ENCODE peak calls at places on chromosomes 12 and 14, in ten cellular contexts. One of them, this sample, is unnamed.

GRCh38 chr12:62813031-62813829 is 121.7 kb downstream of the PPM1H start:
- DNase-seq in activated gamma-delta T cell treated with Interleukin-2 at 50 U/mL for 16 hours: peak
- DNase-seq in stimulated activated CD8-positive, alpha-beta memory T cell treated with anti-CD3 and anti-CD28 coated beads, Interleukin-7, amount 100 ng/mL, for 24 hours: peak
- DNase-seq in neural crest cell: peak
- DNase-seq in foreskin melanocyte: peak
- DNase-seq in GM03348: peak
- DNase-seq in T-cell: no peak
- DNase-seq in Caki2: no peak
- DNase-seq in NCI-H524: peak
- DNase-seq in NCI-H1105: no peak
- DNase-seq in this sample: peak

GRCh38 chr14:61103541-61104339 is 122.7 kb downstream of the SLC38A6 start:
- DNase-seq in Caki2: peak
- DNase-seq in NCI-H1105: no peak
- DNase-seq in T-cell: no peak
- DNase-seq in neural crest cell: no peak
- DNase-seq in GM03348: peak
- DNase-seq in activated gamma-delta T cell treated with Interleukin-2 at 50 U/mL for 16 hours: no peak
- DNase-seq in NCI-H524: no peak
- DNase-seq in foreskin melanocyte: peak
- DNase-seq in stimulated activated CD8-positive, alpha-beta memory T cell treated with anti-CD3 and anti-CD28 coated beads, Interleukin-7, amount 100 ng/mL, for 24 hours: no peak
- DNase-seq in this sample: peak

GRCh38 chr12:111405856-111406473 is at the start of gene SH2B3:
- DNase-seq in NCI-H1105: peak
- DNase-seq in stimulated activated CD8-positive, alpha-beta memory T cell treated with anti-CD3 and anti-CD28 coated beads, Interleukin-7, amount 100 ng/mL, for 24 hours: peak
- DNase-seq in neural crest cell: no peak
- DNase-seq in foreskin melanocyte: no peak
- DNase-seq in GM03348: no peak
- DNase-seq in activated gamma-delta T cell treated with Interleukin-2 at 50 U/mL for 16 hours: peak
- DNase-seq in T-cell: peak
- DNase-seq in NCI-H524: peak
- DNase-seq in Caki2: no peak
- DNase-seq in this sample: no peak

GRCh38 chr14:78697341-78697740 is 527.2 kb downstream of the NRXN3 start:
- DNase-seq in activated gamma-delta T cell treated with Interleukin-2 at 50 U/mL for 16 hours: no peak
- DNase-seq in GM03348: peak
- DNase-seq in neural crest cell: no peak
- DNase-seq in NCI-H524: peak
- DNase-seq in foreskin melanocyte: peak
- DNase-seq in NCI-H1105: peak
- DNase-seq in Caki2: no peak
- DNase-seq in T-cell: no peak
- DNase-seq in stimulated activated CD8-positive, alpha-beta memory T cell treated with anti-CD3 and anti-CD28 coated beads, Interleukin-7, amount 100 ng/mL, for 24 hours: no peak
- DNase-seq in this sample: peak

GRCh38 chr14:23056956-23057756 is at the start of gene CDH24:
- DNase-seq in neural crest cell: peak
- DNase-seq in Caki2: peak
- DNase-seq in T-cell: peak
- DNase-seq in NCI-H524: no peak
- DNase-seq in NCI-H1105: no peak
- DNase-seq in GM03348: peak
- DNase-seq in foreskin melanocyte: no peak
- DNase-seq in stimulated activated CD8-positive, alpha-beta memory T cell treated with anti-CD3 and anti-CD28 coated beads, Interleukin-7, amount 100 ng/mL, for 24 hours: peak
- DNase-seq in activated gamma-delta T cell treated with Interleukin-2 at 50 U/mL for 16 hours: peak
- DNase-seq in this sample: peak

GRCh38 chr12:26056335-26056734 is 68.5 kb downstream of the BHLHE41 start:
- DNase-seq in NCI-H524: peak
- DNase-seq in Caki2: peak
- DNase-seq in GM03348: no peak
- DNase-seq in T-cell: no peak
- DNase-seq in neural crest cell: no peak
- DNase-seq in NCI-H1105: peak
- DNase-seq in activated gamma-delta T cell treated with Interleukin-2 at 50 U/mL for 16 hours: no peak
- DNase-seq in stimulated activated CD8-positive, alpha-beta memory T cell treated with anti-CD3 and anti-CD28 coated beads, Interleukin-7, amount 100 ng/mL, for 24 hours: no peak
- DNase-seq in foreskin melanocyte: no peak
- DNase-seq in this sample: no peak

GRCh38 chr12:39490500-39491276 is 47.8 kb upstream of the KIF21A start:
- DNase-seq in activated gamma-delta T cell treated with Interleukin-2 at 50 U/mL for 16 hours: no peak
- DNase-seq in NCI-H1105: no peak
- DNase-seq in neural crest cell: no peak
- DNase-seq in GM03348: no peak
- DNase-seq in T-cell: no peak
- DNase-seq in stimulated activated CD8-positive, alpha-beta memory T cell treated with anti-CD3 and anti-CD28 coated beads, Interleukin-7, amount 100 ng/mL, for 24 hours: no peak
- DNase-seq in foreskin melanocyte: peak
- DNase-seq in Caki2: peak
- DNase-seq in NCI-H524: no peak
- DNase-seq in this sample: no peak

GRCh38 chr14:102140027-102140749 is 491 bp downstream of the WDR20 start:
- DNase-seq in NCI-H524: peak
- DNase-seq in stimulated activated CD8-positive, alpha-beta memory T cell treated with anti-CD3 and anti-CD28 coated beads, Interleukin-7, amount 100 ng/mL, for 24 hours: peak
- DNase-seq in foreskin melanocyte: no peak
- DNase-seq in Caki2: no peak
- DNase-seq in activated gamma-delta T cell treated with Interleukin-2 at 50 U/mL for 16 hours: peak
- DNase-seq in NCI-H1105: no peak
- DNase-seq in neural crest cell: peak
- DNase-seq in GM03348: peak
- DNase-seq in T-cell: no peak
- DNase-seq in this sample: peak

GRCh38 chr12:128043317-128043716 is 223.7 kb upstream of the TMEM132C start:
- DNase-seq in NCI-H524: no peak
- DNase-seq in foreskin melanocyte: no peak
- DNase-seq in T-cell: no peak
- DNase-seq in activated gamma-delta T cell treated with Interleukin-2 at 50 U/mL for 16 hours: no peak
- DNase-seq in neural crest cell: no peak
- DNase-seq in Caki2: no peak
- DNase-seq in NCI-H1105: no peak
- DNase-seq in GM03348: no peak
- DNase-seq in stimulated activated CD8-positive, alpha-beta memory T cell treated with anti-CD3 and anti-CD28 coated beads, Interleukin-7, amount 100 ng/mL, for 24 hours: no peak
- DNase-seq in this sample: no peak

GRCh38 chr12:43501705-43502104 is 50.3 kb downstream of the ADAMTS20 start:
- DNase-seq in T-cell: no peak
- DNase-seq in NCI-H524: peak
- DNase-seq in activated gamma-delta T cell treated with Interleukin-2 at 50 U/mL for 16 hours: no peak
- DNase-seq in stimulated activated CD8-positive, alpha-beta memory T cell treated with anti-CD3 and anti-CD28 coated beads, Interleukin-7, amount 100 ng/mL, for 24 hours: no peak
- DNase-seq in GM03348: peak
- DNase-seq in foreskin melanocyte: peak
- DNase-seq in Caki2: peak
- DNase-seq in neural crest cell: no peak
- DNase-seq in NCI-H1105: peak
- DNase-seq in this sample: peak

GRCh38 chr12:71871116-71871515 is 31.6 kb downstream of the TBC1D15 start:
- DNase-seq in neural crest cell: no peak
- DNase-seq in NCI-H524: no peak
- DNase-seq in activated gamma-delta T cell treated with Interleukin-2 at 50 U/mL for 16 hours: no peak
- DNase-seq in NCI-H1105: no peak
- DNase-seq in T-cell: no peak
- DNase-seq in stimulated activated CD8-positive, alpha-beta memory T cell treated with anti-CD3 and anti-CD28 coated beads, Interleukin-7, amount 100 ng/mL, for 24 hours: no peak
- DNase-seq in foreskin melanocyte: no peak
- DNase-seq in GM03348: peak
- DNase-seq in Caki2: no peak
- DNase-seq in this sample: no peak

GRCh38 chr12:116717466-116718457 is 20.1 kb downstream of the SPRING1 start:
- DNase-seq in foreskin melanocyte: peak
- DNase-seq in activated gamma-delta T cell treated with Interleukin-2 at 50 U/mL for 16 hours: no peak
- DNase-seq in GM03348: peak
- DNase-seq in NCI-H1105: no peak
- DNase-seq in Caki2: no peak
- DNase-seq in neural crest cell: no peak
- DNase-seq in NCI-H524: no peak
- DNase-seq in T-cell: no peak
- DNase-seq in stimulated activated CD8-positive, alpha-beta memory T cell treated with anti-CD3 and anti-CD28 coated beads, Interleukin-7, amount 100 ng/mL, for 24 hours: no peak
- DNase-seq in this sample: no peak

GRCh38 chr14:74919421-74920165 is 3.5 kb downstream of the RPS6KL1 start:
- DNase-seq in T-cell: no peak
- DNase-seq in NCI-H1105: no peak
- DNase-seq in GM03348: peak
- DNase-seq in activated gamma-delta T cell treated with Interleukin-2 at 50 U/mL for 16 hours: no peak
- DNase-seq in Caki2: no peak
- DNase-seq in neural crest cell: no peak
- DNase-seq in stimulated activated CD8-positive, alpha-beta memory T cell treated with anti-CD3 and anti-CD28 coated beads, Interleukin-7, amount 100 ng/mL, for 24 hours: no peak
- DNase-seq in foreskin melanocyte: no peak
- DNase-seq in NCI-H524: no peak
- DNase-seq in this sample: no peak

GRCh38 chr14:81589381-81590065 is 55.9 kb upstream of the SEL1L start:
- DNase-seq in T-cell: no peak
- DNase-seq in NCI-H1105: no peak
- DNase-seq in NCI-H524: no peak
- DNase-seq in GM03348: no peak
- DNase-seq in foreskin melanocyte: no peak
- DNase-seq in activated gamma-delta T cell treated with Interleukin-2 at 50 U/mL for 16 hours: no peak
- DNase-seq in stimulated activated CD8-positive, alpha-beta memory T cell treated with anti-CD3 and anti-CD28 coated beads, Interleukin-7, amount 100 ng/mL, for 24 hours: no peak
- DNase-seq in neural crest cell: no peak
- DNase-seq in Caki2: no peak
- DNase-seq in this sample: no peak

GRCh38 chr12:43206396-43206795 is 345.6 kb downstream of the ADAMTS20 start:
- DNase-seq in neural crest cell: no peak
- DNase-seq in Caki2: no peak
- DNase-seq in foreskin melanocyte: no peak
- DNase-seq in T-cell: no peak
- DNase-seq in activated gamma-delta T cell treated with Interleukin-2 at 50 U/mL for 16 hours: no peak
- DNase-seq in NCI-H524: no peak
- DNase-seq in stimulated activated CD8-positive, alpha-beta memory T cell treated with anti-CD3 and anti-CD28 coated beads, Interleukin-7, amount 100 ng/mL, for 24 hours: no peak
- DNase-seq in GM03348: peak
- DNase-seq in NCI-H1105: no peak
- DNase-seq in this sample: no peak

GRCh38 chr14:54312166-54312801 is 84.5 kb upstream of the CDKN3 start:
- DNase-seq in neural crest cell: no peak
- DNase-seq in T-cell: no peak
- DNase-seq in foreskin melanocyte: peak
- DNase-seq in stimulated activated CD8-positive, alpha-beta memory T cell treated with anti-CD3 and anti-CD28 coated beads, Interleukin-7, amount 100 ng/mL, for 24 hours: no peak
- DNase-seq in Caki2: peak
- DNase-seq in GM03348: peak
- DNase-seq in NCI-H524: no peak
- DNase-seq in NCI-H1105: no peak
- DNase-seq in activated gamma-delta T cell treated with Interleukin-2 at 50 U/mL for 16 hours: no peak
- DNase-seq in this sample: no peak

GRCh38 chr12:94545937-94546771 is 86.5 kb upstream of the CEP83 start:
- DNase-seq in foreskin melanocyte: peak
- DNase-seq in stimulated activated CD8-positive, alpha-beta memory T cell treated with anti-CD3 and anti-CD28 coated beads, Interleukin-7, amount 100 ng/mL, for 24 hours: no peak
- DNase-seq in NCI-H524: peak
- DNase-seq in Caki2: no peak
- DNase-seq in T-cell: no peak
- DNase-seq in neural crest cell: peak
- DNase-seq in GM03348: peak
- DNase-seq in activated gamma-delta T cell treated with Interleukin-2 at 50 U/mL for 16 hours: no peak
- DNase-seq in NCI-H1105: peak
- DNase-seq in this sample: peak

GRCh38 chr12:108856170-108856427 is 1.3 kb downstream of the SSH1 start:
- DNase-seq in T-cell: no peak
- DNase-seq in foreskin melanocyte: no peak
- DNase-seq in NCI-H524: no peak
- DNase-seq in stimulated activated CD8-positive, alpha-beta memory T cell treated with anti-CD3 and anti-CD28 coated beads, Interleukin-7, amount 100 ng/mL, for 24 hours: no peak
- DNase-seq in Caki2: peak
- DNase-seq in NCI-H1105: no peak
- DNase-seq in activated gamma-delta T cell treated with Interleukin-2 at 50 U/mL for 16 hours: no peak
- DNase-seq in GM03348: no peak
- DNase-seq in neural crest cell: no peak
- DNase-seq in this sample: peak

GRCh38 chr12:54294152-54294913 is 6.5 kb downstream of the NFE2 start:
- DNase-seq in Caki2: no peak
- DNase-seq in neural crest cell: peak
- DNase-seq in NCI-H524: no peak
- DNase-seq in GM03348: peak
- DNase-seq in activated gamma-delta T cell treated with Interleukin-2 at 50 U/mL for 16 hours: peak
- DNase-seq in T-cell: no peak
- DNase-seq in NCI-H1105: peak
- DNase-seq in foreskin melanocyte: peak
- DNase-seq in stimulated activated CD8-positive, alpha-beta memory T cell treated with anti-CD3 and anti-CD28 coated beads, Interleukin-7, amount 100 ng/mL, for 24 hours: no peak
- DNase-seq in this sample: peak

This sample was measured in H7.